ENCODE peak calls at places on chromosomes 2 and 18, in four cellular contexts. One of them, this sample, is unnamed.

GRCh38 chr18:26307161-26307773 is 81.0 kb downstream of the TAF4B start:
- DNase-seq in tibial artery: no peak
- DNase-seq in fibroblast of mammary gland: peak
- DNase-seq in A673: peak
- DNase-seq in this sample: peak

GRCh38 chr2:151189125-151189524 is 72.5 kb downstream of the RBM43 start:
- DNase-seq in tibial artery: no peak
- DNase-seq in A673: no peak
- DNase-seq in fibroblast of mammary gland: no peak
- DNase-seq in this sample: no peak

GRCh38 chr18:45802814-45803492 is 22.5 kb upstream of the SIGLEC15 start:
- DNase-seq in A673: no peak
- DNase-seq in fibroblast of mammary gland: peak
- DNase-seq in tibial artery: no peak
- DNase-seq in this sample: peak

GRCh38 chr2:218397502-218398436 is 1.9 kb upstream of the CTDSP1 start:
- DNase-seq in tibial artery: peak
- DNase-seq in fibroblast of mammary gland: peak
- DNase-seq in A673: peak
- DNase-seq in this sample: peak

GRCh38 chr2:50957880-50958279 is 74.1 kb downstream of the NRXN1 start:
- DNase-seq in tibial artery: no peak
- DNase-seq in fibroblast of mammary gland: peak
- DNase-seq in A673: no peak
- DNase-seq in this sample: no peak

GRCh38 chr2:17518212-17519154 is at the start of gene RAD51AP2:
- DNase-seq in fibroblast of mammary gland: peak
- DNase-seq in tibial artery: peak
- DNase-seq in A673: peak
- DNase-seq in this sample: peak

GRCh38 chr2:116057538-116057937 is 1615.1 kb downstream of the DPP10 start:
- DNase-seq in A673: no peak
- DNase-seq in tibial artery: no peak
- DNase-seq in fibroblast of mammary gland: no peak
- DNase-seq in this sample: no peak

GRCh38 chr2:226017107-226017506 is 617.6 kb downstream of the NYAP2 start:
- DNase-seq in A673: no peak
- DNase-seq in fibroblast of mammary gland: no peak
- DNase-seq in tibial artery: no peak
- DNase-seq in this sample: no peak

GRCh38 chr18:6648581-6648980 is 80.9 kb upstream of the ARHGAP28 start:
- DNase-seq in tibial artery: no peak
- DNase-seq in fibroblast of mammary gland: peak
- DNase-seq in A673: no peak
- DNase-seq in this sample: peak

GRCh38 chr2:71220743-71221142 is 6.2 kb downstream of the PAIP2B start:
- DNase-seq in fibroblast of mammary gland: no peak
- DNase-seq in tibial artery: no peak
- DNase-seq in A673: no peak
- DNase-seq in this sample: no peak

GRCh38 chr2:20476481-20476880 is 29.6 kb downstream of the RHOB start:
- DNase-seq in fibroblast of mammary gland: no peak
- DNase-seq in tibial artery: no peak
- DNase-seq in A673: no peak
- DNase-seq in this sample: no peak

GRCh38 chr2:9422321-9423099 is 818 bp downstream of the ITGB1BP1 start:
- DNase-seq in tibial artery: peak
- DNase-seq in A673: peak
- DNase-seq in fibroblast of mammary gland: peak
- DNase-seq in this sample: peak

GRCh38 chr2:10300997-10301945 is 1.4 kb upstream of the HPCAL1 start:
- DNase-seq in fibroblast of mammary gland: no peak
- DNase-seq in tibial artery: no peak
- DNase-seq in A673: no peak
- DNase-seq in this sample: no peak

GRCh38 chr2:224780096-224780495 is 63.9 kb upstream of the CCDC195 start:
- DNase-seq in A673: no peak
- DNase-seq in tibial artery: no peak
- DNase-seq in fibroblast of mammary gland: peak
- DNase-seq in this sample: no peak

GRCh38 chr2:181685150-181685688 is 4.9 kb upstream of the NEUROD1 start:
- DNase-seq in fibroblast of mammary gland: peak
- DNase-seq in A673: no peak
- DNase-seq in tibial artery: no peak
- DNase-seq in this sample: peak

GRCh38 chr2:16058256-16058655 is 117.9 kb downstream of the MYCN start:
- DNase-seq in A673: no peak
- DNase-seq in tibial artery: no peak
- DNase-seq in fibroblast of mammary gland: no peak
- DNase-seq in this sample: no peak

GRCh38 chr18:55234366-55235093 is 275.3 kb upstream of the CCDC68 start:
- DNase-seq in A673: peak
- DNase-seq in fibroblast of mammary gland: peak
- DNase-seq in tibial artery: peak
- DNase-seq in this sample: peak

GRCh38 chr2:214519258-214519818 is 108.5 kb downstream of the VWC2L start:
- DNase-seq in A673: no peak
- DNase-seq in fibroblast of mammary gland: no peak
- DNase-seq in tibial artery: no peak
- DNase-seq in this sample: no peak

GRCh38 chr2:197197808-197198409 is 112.7 kb downstream of the ANKRD44 start:
- DNase-seq in tibial artery: no peak
- DNase-seq in A673: no peak
- DNase-seq in fibroblast of mammary gland: no peak
- DNase-seq in this sample: no peak

GRCh38 chr2:96538487-96539214 is 2.1 kb downstream of the ARID5A start:
- DNase-seq in A673: peak
- DNase-seq in fibroblast of mammary gland: no peak
- DNase-seq in tibial artery: peak
- DNase-seq in this sample: no peak

GRCh38 chr18:13216092-13216582 is 2.4 kb upstream of the LDLRAD4 start:
- DNase-seq in tibial artery: peak
- DNase-seq in fibroblast of mammary gland: peak
- DNase-seq in A673: peak
- DNase-seq in this sample: peak
- H3K4me3 ChIP-seq in tibial artery: peak
- H3K4me3 ChIP-seq in fibroblast of mammary gland: no peak
- H3K4me3 ChIP-seq in A673: no peak
- H3K4me3 ChIP-seq in this sample: no peak

GRCh38 chr2:47035615-47036488 is 119.3 kb downstream of the STPG4 start:
- DNase-seq in fibroblast of mammary gland: no peak
- DNase-seq in A673: no peak
- DNase-seq in tibial artery: no peak
- DNase-seq in this sample: no peak
- TF ChIP-seq CTCF in fibroblast of mammary gland: no peak
- TF ChIP-seq CTCF in A673: no peak
- TF ChIP-seq CTCF in tibial artery: no peak
- TF ChIP-seq CTCF in this sample: no peak

GRCh38 chr2:166448106-166448505 is 45.9 kb downstream of the SCN7A start:
- DNase-seq in tibial artery: no peak
- DNase-seq in fibroblast of mammary gland: no peak
- DNase-seq in A673: no peak
- DNase-seq in this sample: no peak

GRCh38 chr2:166449439-166449838 is 44.6 kb downstream of the SCN7A start:
- DNase-seq in A673: no peak
- DNase-seq in fibroblast of mammary gland: no peak
- DNase-seq in tibial artery: no peak
- DNase-seq in this sample: no peak

GRCh38 chr2:166453995-166454595 is 40.0 kb downstream of the SCN7A start:
- DNase-seq in fibroblast of mammary gland: no peak
- DNase-seq in A673: no peak
- DNase-seq in tibial artery: no peak
- DNase-seq in this sample: no peak

DNA sequence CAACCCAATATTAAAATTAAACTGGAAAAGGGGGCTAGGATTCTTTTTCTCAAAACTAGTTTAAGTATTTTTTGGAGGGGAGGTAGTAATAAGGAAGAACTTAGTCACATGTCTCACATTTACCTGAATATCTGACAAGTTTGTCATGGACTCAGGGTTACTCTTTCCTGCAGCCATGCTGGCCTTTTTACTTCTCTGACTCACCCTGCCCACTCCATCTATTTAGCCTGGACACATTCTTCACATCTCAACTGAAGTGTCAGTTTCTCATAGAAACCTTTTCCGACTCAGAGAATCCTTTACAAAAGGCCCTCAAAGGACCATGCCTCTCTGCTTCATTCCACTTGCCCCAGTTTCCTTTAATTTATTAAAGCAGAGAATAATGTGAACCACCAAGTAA is 42.6 kb downstream of the SCN7A start:
- DNase-seq in A673: no peak
- DNase-seq in tibial artery: no peak
- DNase-seq in fibroblast of mammary gland: peak
- DNase-seq in this sample: peak
- H3K4me3 ChIP-seq in A673: no peak
- H3K4me3 ChIP-seq in tibial artery: no peak
- H3K4me3 ChIP-seq in fibroblast of mammary gland: no peak
- H3K4me3 ChIP-seq in this sample: no peak

DNA sequence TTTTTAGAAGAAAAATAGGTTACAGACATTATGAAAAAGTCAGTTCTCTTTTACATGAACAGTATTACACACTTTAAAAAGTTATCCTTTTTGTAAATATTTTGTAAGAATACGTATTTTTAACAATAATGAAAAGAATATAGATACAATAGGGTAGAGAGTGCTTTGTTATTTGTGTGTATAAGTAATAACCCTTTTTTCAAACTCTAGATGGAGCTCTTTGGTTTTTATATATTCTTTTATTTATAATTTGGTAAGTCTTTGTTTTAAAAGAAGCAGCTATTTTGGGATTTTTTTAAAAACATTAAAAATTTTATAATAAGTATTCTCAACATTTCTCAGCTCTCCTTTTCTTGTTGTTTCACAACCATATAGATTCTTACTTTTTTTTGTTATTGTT is 46.2 kb downstream of the ACYP2 start:
- DNase-seq in fibroblast of mammary gland: peak
- DNase-seq in tibial artery: no peak
- DNase-seq in A673: no peak
- DNase-seq in this sample: no peak
- TF ChIP-seq CTCF in fibroblast of mammary gland: peak
- TF ChIP-seq CTCF in tibial artery: peak
- TF ChIP-seq CTCF in A673: no peak
- TF ChIP-seq CTCF in this sample: no peak

GRCh38 chr2:145028055-145028630 is 508.2 kb upstream of the ZEB2 start:
- DNase-seq in fibroblast of mammary gland: no peak
- DNase-seq in tibial artery: no peak
- DNase-seq in A673: no peak
- DNase-seq in this sample: no peak

GRCh38 chr2:145026456-145027072 is 506.6 kb upstream of the ZEB2 start:
- DNase-seq in fibroblast of mammary gland: no peak
- DNase-seq in A673: no peak
- DNase-seq in tibial artery: no peak
- DNase-seq in this sample: no peak

GRCh38 chr2:145029885-145030284 is 510.0 kb upstream of the ZEB2 start:
- DNase-seq in fibroblast of mammary gland: no peak
- DNase-seq in tibial artery: no peak
- DNase-seq in A673: no peak
- DNase-seq in this sample: no peak

GRCh38 chr2:145025382-145025781 is 505.5 kb upstream of the ZEB2 start:
- DNase-seq in fibroblast of mammary gland: no peak
- DNase-seq in tibial artery: no peak
- DNase-seq in A673: no peak
- DNase-seq in this sample: no peak

GRCh38 chr2:145027073-145027459 is 507.1 kb upstream of the ZEB2 start:
- DNase-seq in A673: no peak
- DNase-seq in fibroblast of mammary gland: no peak
- DNase-seq in tibial artery: no peak
- DNase-seq in this sample: no peak
- H3K4me3 ChIP-seq in A673: no peak
- H3K4me3 ChIP-seq in fibroblast of mammary gland: no peak
- H3K4me3 ChIP-seq in tibial artery: peak
- H3K4me3 ChIP-seq in this sample: no peak

GRCh38 chr18:13198701-13199100 is 19.9 kb upstream of the LDLRAD4 start:
- DNase-seq in tibial artery: no peak
- DNase-seq in fibroblast of mammary gland: no peak
- DNase-seq in A673: no peak
- DNase-seq in this sample: no peak
- TF ChIP-seq CTCF in tibial artery: no peak
- TF ChIP-seq CTCF in fibroblast of mammary gland: no peak
- TF ChIP-seq CTCF in A673: no peak
- TF ChIP-seq CTCF in this sample: no peak

GRCh38 chr2:27494284-27494943 is 586 bp downstream of the FNDC4 start:
- DNase-seq in fibroblast of mammary gland: peak
- DNase-seq in tibial artery: peak
- DNase-seq in A673: no peak
- DNase-seq in this sample: no peak
- H3K4me3 ChIP-seq in fibroblast of mammary gland: peak
- H3K4me3 ChIP-seq in tibial artery: peak
- H3K4me3 ChIP-seq in A673: peak
- H3K4me3 ChIP-seq in this sample: peak

GRCh38 chr2:11993749-11994148 is 247.3 kb downstream of the LPIN1 start:
- DNase-seq in fibroblast of mammary gland: no peak
- DNase-seq in tibial artery: no peak
- DNase-seq in A673: no peak
- DNase-seq in this sample: peak

GRCh38 chr2:11997142-11997541 is 250.7 kb downstream of the LPIN1 start:
- DNase-seq in tibial artery: no peak
- DNase-seq in fibroblast of mammary gland: no peak
- DNase-seq in A673: no peak
- DNase-seq in this sample: no peak

GRCh38 chr2:11998218-11998617 is 251.8 kb downstream of the LPIN1 start:
- DNase-seq in fibroblast of mammary gland: no peak
- DNase-seq in A673: no peak
- DNase-seq in tibial artery: no peak
- DNase-seq in this sample: no peak

GRCh38 chr2:11996618-11997017 is 250.2 kb downstream of the LPIN1 start:
- DNase-seq in fibroblast of mammary gland: peak
- DNase-seq in tibial artery: no peak
- DNase-seq in A673: no peak
- DNase-seq in this sample: no peak

GRCh38 chr2:11995381-11995947 is 249.0 kb downstream of the LPIN1 start:
- DNase-seq in tibial artery: no peak
- DNase-seq in fibroblast of mammary gland: peak
- DNase-seq in A673: no peak
- DNase-seq in this sample: no peak
- TF ChIP-seq CTCF in tibial artery: no peak
- TF ChIP-seq CTCF in fibroblast of mammary gland: no peak
- TF ChIP-seq CTCF in A673: no peak
- TF ChIP-seq CTCF in this sample: no peak

GRCh38 chr2:85436836-85437487 is 18.4 kb downstream of the SH2D6 start:
- DNase-seq in fibroblast of mammary gland: no peak
- DNase-seq in A673: no peak
- DNase-seq in tibial artery: peak
- DNase-seq in this sample: no peak

GRCh38 chr2:85438291-85439110 is 20.0 kb downstream of the SH2D6 start:
- DNase-seq in A673: no peak
- DNase-seq in tibial artery: peak
- DNase-seq in fibroblast of mammary gland: no peak
- DNase-seq in this sample: no peak

GRCh38 chr2:85435986-85436835 is 17.7 kb downstream of the SH2D6 start:
- DNase-seq in tibial artery: peak
- DNase-seq in fibroblast of mammary gland: no peak
- DNase-seq in A673: no peak
- DNase-seq in this sample: no peak

GRCh38 chr2:85439111-85439477 is 20.6 kb downstream of the SH2D6 start:
- DNase-seq in fibroblast of mammary gland: no peak
- DNase-seq in A673: no peak
- DNase-seq in tibial artery: no peak
- DNase-seq in this sample: no peak

GRCh38 chr2:85437488-85438290 is 19.2 kb downstream of the SH2D6 start:
- DNase-seq in tibial artery: peak
- DNase-seq in A673: peak
- DNase-seq in fibroblast of mammary gland: peak
- DNase-seq in this sample: peak
- H3K4me3 ChIP-seq in tibial artery: peak
- H3K4me3 ChIP-seq in A673: peak
- H3K4me3 ChIP-seq in fibroblast of mammary gland: peak
- H3K4me3 ChIP-seq in this sample: peak

This sample was measured in epithelial cell of esophagus.